ENCODE peak calls at places on chromosomes 3 and 15, in six cellular contexts. U, G, B, L, F and R are unnamed samples.

GRCh38 chr3:43759297-43759782 is 68.6 kb downstream of the ABHD5 start:
- DNase-seq in U (no peak), F (no peak), B (peak; percentile 54), L (no peak), G (peak; percentile 50), R (no peak)

GRCh38 chr3:188486126-188486525 is 332.2 kb downstream of the LPP start:
- DNase-seq in G (no peak), L (no peak), U (no peak), F (no peak), B (no peak), R (no peak)

GRCh38 chr3:38565339-38566214 is 69.4 kb downstream of the EXOG start:
- DNase-seq in F (no peak), B (no peak), L (no peak), G (no peak), U (peak; percentile 1), R (no peak)

GRCh38 chr3:115581347-115582135 is 41.8 kb upstream of the GAP43 start:
- DNase-seq in B (no peak), U (peak; percentile 6), L (peak; percentile 43), G (no peak), F (no peak), R (peak; percentile 9)

GRCh38 chr3:58566398-58567250 is 10.6 kb downstream of the FAM107A start:
- DNase-seq in G (no peak), B (no peak), F (no peak), U (no peak), L (no peak), R (no peak)

GRCh38 chr3:107660316-107660976 is 137.7 kb downstream of the BBX start:
- DNase-seq in L (peak; percentile 57), F (no peak), G (no peak), B (peak; percentile 33), U (no peak), R (peak; percentile 20)

GRCh38 chr3:100896994-100897393 is 96.2 kb downstream of the ABI3BP start:
- DNase-seq in F (no peak), G (no peak), U (no peak), B (no peak), L (no peak), R (no peak)

GRCh38 chr3:150874666-150875219 is 30.5 kb downstream of the MINDY4B start:
- DNase-seq in U (no peak), L (no peak), G (no peak), B (no peak), F (no peak), R (no peak)

GRCh38 chr3:143307613-143308183 is 188.1 kb downstream of the CHST2 start:
- DNase-seq in G (peak; percentile 94), U (no peak), F (peak; percentile 37), B (no peak), L (peak; percentile 44), R (no peak)

GRCh38 chr15:29136815-29137214 is 132.8 kb downstream of the NSMCE3 start:
- DNase-seq in U (no peak), B (no peak), G (no peak), L (no peak), F (no peak), R (no peak)

GRCh38 chr15:96359772-96360498 is 29.4 kb downstream of the NR2F2 start:
- DNase-seq in U (no peak), B (peak; percentile 48), L (no peak), F (peak; percentile 67), G (no peak), R (no peak)

GRCh38 chr3:151479452-151479851 is 18.6 kb upstream of the IGSF10 start:
- DNase-seq in F (no peak), U (no peak), L (no peak), G (no peak), B (peak; percentile 38), R (no peak)

GRCh38 chr3:39447637-39448483 is 19.6 kb upstream of the MOBP start:
- DNase-seq in F (peak; percentile 69), B (peak; percentile 91), U (peak; percentile 81), L (peak; percentile 93), G (peak; percentile 90), R (peak; percentile 61)

GRCh38 chr3:142647856-142648255 is 51.7 kb downstream of the PLS1 start:
- DNase-seq in B (no peak), G (peak; percentile 18), F (no peak), U (no peak), L (peak; percentile 41), R (no peak)

GRCh38 chr3:48927928-48928327 is 9.3 kb downstream of the ARIH2 start:
- DNase-seq in F (no peak), U (no peak), B (no peak), L (no peak), G (no peak), R (no peak)

GRCh38 chr3:150232992-150233451 is 175.1 kb upstream of the TSC22D2 start:
- DNase-seq in L (no peak), G (no peak), B (peak; percentile 60), U (peak; percentile 17), F (peak; percentile 53), R (peak; percentile 31)

GRCh38 chr15:66644000-66644787 is 57.8 kb upstream of the SMAD6 start:
- DNase-seq in L (peak; percentile 24), U (no peak), F (no peak), G (no peak), B (no peak), R (no peak)

GRCh38 chr3:24583004-24583403 is 88.4 kb upstream of the THRB start:
- DNase-seq in F (no peak), G (peak; percentile 41), B (no peak), L (no peak), U (peak; percentile 23), R (no peak)

GRCh38 chr3:24340161-24340560 is 154.5 kb downstream of the THRB start:
- DNase-seq in B (no peak), L (no peak), G (no peak), U (no peak), F (no peak), R (no peak)

GRCh38 chr3:116302087-116302747 is 143.1 kb downstream of the LSAMP start:
- DNase-seq in B (no peak), F (no peak), L (peak; percentile 4), U (no peak), G (no peak), R (no peak)

GRCh38 chr15:101535170-101535902 is 45.8 kb upstream of the PCSK6 start:
- DNase-seq in F (no peak), G (no peak), B (no peak), L (no peak), U (no peak), R (no peak)

GRCh38 chr15:74340139-74340538 is 27.3 kb downstream of the CYP11A1 start:
- DNase-seq in G (no peak), L (no peak), B (no peak), U (no peak), F (no peak), R (no peak)

GRCh38 chr3:53045107-53045783 is 628 bp downstream of the SFMBT1 start:
- DNase-seq in B (peak; percentile 75), F (peak; percentile 66), G (peak; percentile 68), U (peak; percentile 77), L (peak; percentile 87), R (peak; percentile 47)

GRCh38 chr3:195147649-195148121 is 123.3 kb downstream of the XXYLT1 start:
- DNase-seq in G (no peak), B (no peak), F (peak; percentile 83), L (no peak), U (peak; percentile 25), R (no peak)

GRCh38 chr3:15502616-15503015 is 18.9 kb downstream of the COLQ start:
- DNase-seq in U (no peak), F (no peak), B (no peak), L (no peak), G (no peak), R (no peak)

GRCh38 chr3:183845090-183845489 is 19.7 kb upstream of the MAP6D1 start:
- DNase-seq in U (no peak), B (no peak), G (no peak), L (no peak), F (no peak), R (no peak)

GRCh38 chr3:51830986-51831385 is 30.4 kb upstream of the IQCF2 start:
- DNase-seq in U (no peak), B (no peak), G (no peak), F (no peak), L (no peak), R (no peak)

GRCh38 chr15:74322558-74323180 is 44.8 kb downstream of the CYP11A1 start:
- DNase-seq in F (peak; percentile 59), G (peak; percentile 74), L (peak; percentile 84), U (peak; percentile 66), B (peak; percentile 78), R (peak; percentile 82)

GRCh38 chr3:39291903-39292329 is 12.1 kb upstream of the CX3CR1 start:
- DNase-seq in U (peak; percentile 73), G (peak; percentile 76), B (peak; percentile 80), F (peak; percentile 73), L (peak; percentile 62), R (peak; percentile 58)

GRCh38 chr15:96551196-96551595 is 220.7 kb downstream of the NR2F2 start:
- DNase-seq in F (no peak), B (no peak), L (no peak), U (no peak), G (no peak), R (no peak)

GRCh38 chr15:64731012-64731806 is 44.2 kb downstream of the RBPMS2 start:
- DNase-seq in U (peak; percentile 96), F (peak; percentile 95), B (peak; percentile 88), G (peak; percentile 86), L (peak; percentile 93), R (peak; percentile 88)

GRCh38 chr3:11624161-11624560 is 19.6 kb downstream of the VGLL4 start:
- DNase-seq in F (no peak), L (no peak), U (no peak), G (no peak), B (no peak), R (no peak)

GRCh38 chr15:66646799-66647198 is 55.2 kb upstream of the SMAD6 start:
- DNase-seq in L (no peak), F (no peak), U (no peak), G (no peak), B (no peak), R (no peak)

GRCh38 chr15:57782731-57783130 is 76.2 kb downstream of the POLR2M start:
- DNase-seq in L (no peak), B (no peak), F (no peak), G (no peak), U (no peak), R (no peak)
- H3K4me1 ChIP-seq in L (no peaks in the 10 kb centered on the region), B (no peaks in the 10 kb centered on the region), F (no peaks in the 10 kb centered on the region), G (no peaks in the 10 kb centered on the region), U (no peaks in the 10 kb centered on the region), R (no peaks in the 10 kb centered on the region)

GRCh38 chr3:9781551-9781950 is 10.7 kb downstream of the TADA3 start:
- DNase-seq in B (no peak), U (no peak), G (no peak), L (no peak), F (no peak), R (no peak)
- H3K36me3 ChIP-seq in B (peaks cover 38% of the 10 kb centered on the region), U (peaks cover 4% of the 10 kb centered on the region), G (peaks cover 52% of the 10 kb centered on the region), L (no peaks in the 10 kb centered on the region), F (peaks cover 76% of the 10 kb centered on the region), R (no peaks in the 10 kb centered on the region)

GRCh38 chr15:78023081-78023665 is 54.3 kb downstream of the TBC1D2B start:
- DNase-seq in B (no peak), G (no peak), F (no peak), U (no peak), L (no peak), R (no peak)
- H3K4me1 ChIP-seq in B (peaks cover 11% of the 10 kb centered on the region), G (no peaks in the 10 kb centered on the region), F (peaks cover 24% of the 10 kb centered on the region), U (peaks cover 27% of the 10 kb centered on the region), L (peaks cover 10% of the 10 kb centered on the region), R (peaks cover 7% of the 10 kb centered on the region)

DNA sequence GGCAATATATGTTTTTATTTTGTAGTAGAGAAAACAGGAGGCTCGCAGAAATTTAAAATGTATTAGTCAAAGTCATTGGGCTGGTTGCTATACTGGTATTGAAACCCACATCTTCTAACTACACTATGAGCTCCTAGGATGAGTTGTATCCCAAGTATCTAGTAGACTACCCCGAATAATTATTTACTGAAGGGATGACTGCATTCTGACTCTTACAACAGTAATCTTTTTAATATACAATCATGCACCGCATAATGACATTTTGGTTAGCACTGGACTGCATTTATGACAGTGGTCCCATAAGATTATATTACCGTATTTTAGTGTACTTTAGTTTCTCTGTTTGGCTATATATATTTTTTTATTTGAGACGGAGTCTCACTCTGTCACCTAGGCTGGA is 15.3 kb downstream of the PIGB start:
- DNase-seq in B (no peak), G (no peak), U (no peak), L (no peak), F (no peak), R (no peak)
- H3K36me3 ChIP-seq in B (no peaks in the 10 kb centered on the region), G (peaks cover 40% of the 10 kb centered on the region), U (no peaks in the 10 kb centered on the region), L (no peaks in the 10 kb centered on the region), F (peaks cover 87% of the 10 kb centered on the region), R (no peaks in the 10 kb centered on the region)